ENCODE peak calls at places on chromosomes 3 and 15, in seven cellular contexts. K is HFFc6; S is activated CD4-positive, alpha-beta memory T cell treated with anti-CD3 and anti-CD28 coated beads, Interleukin-2, amount 10 ng/mL, durations not matched to agents 7 days and 5 days; H is cardiac fibroblast; P is RCC 7860; Z is fibroblast of pulmonary artery; Q is adrenal gland. O is an unnamed sample.

GRCh38 chr15:28907338-28907961 is 21.7 kb downstream of the APBA2 start:
- DNase-seq in P (no peak), K (no peak), H (no peak), S (no peak), Z (no peak), Q (no peak), O (no peak)

GRCh38 chr3:43181202-43181910 is 75.5 kb upstream of the POMGNT2 start:
- DNase-seq in H (no peak), P (no peak), Q (no peak), S (peak; percentile 76), K (no peak), Z (no peak), O (no peak)

GRCh38 chr15:91478717-91479191 is 374.8 kb upstream of the SLCO3A1 start:
- DNase-seq in K (no peak), P (no peak), S (no peak), Z (no peak), H (no peak), Q (no peak), O (no peak)

GRCh38 chr3:150733936-150734794 is 28.8 kb downstream of the SIAH2 start:
- DNase-seq in S (no peak), K (no peak), H (peak; percentile 20), Z (peak; percentile 46), Q (peak; percentile 68), P (no peak), O (no peak)

GRCh38 chr3:37968784-37969600 is 21.6 kb upstream of the VILL start:
- DNase-seq in Z (no peak), H (no peak), S (no peak), Q (no peak), P (no peak), K (no peak), O (no peak)

GRCh38 chr3:158165730-158166129 is 55.8 kb downstream of the RSRC1 start:
- DNase-seq in S (no peak), H (no peak), Q (no peak), Z (no peak), K (no peak), P (no peak), O (no peak)

GRCh38 chr15:40096094-40096876 is 12.4 kb downstream of the BMF start:
- DNase-seq in Z (no peak), S (no peak), H (no peak), K (no peak), Q (peak; percentile 56), P (no peak), O (no peak)

GRCh38 chr3:169241928-169242751 is 421.4 kb downstream of the MECOM start:
- DNase-seq in K (peak; percentile 27), P (no peak), S (no peak), H (peak; percentile 79), Q (no peak), Z (peak; percentile 85), O (peak; percentile 49)

GRCh38 chr3:146532406-146532805 is 12.0 kb downstream of the PLSCR1 start:
- DNase-seq in H (no peak), K (no peak), P (no peak), S (no peak), Q (no peak), Z (no peak), O (no peak)

GRCh38 chr3:189100866-189101265 is 70.9 kb upstream of the TPRG1 start:
- DNase-seq in H (no peak), P (no peak), S (no peak), Q (no peak), K (no peak), Z (no peak), O (no peak)

GRCh38 chr3:14524920-14525660 is 15.1 kb downstream of the GRIP2 start:
- DNase-seq in K (no peak), H (no peak), Z (no peak), Q (no peak), P (no peak), S (no peak), O (peak; percentile 50)

GRCh38 chr15:93087825-93088199 is 1.2 kb downstream of the RGMA start:
- DNase-seq in Z (peak; percentile 63), K (peak; percentile 21), Q (peak; percentile 83), P (no peak), S (peak; percentile 81), H (peak; percentile 61), O (peak; percentile 79)

GRCh38 chr15:29233566-29233965 is 36.1 kb downstream of the NSMCE3 start:
- DNase-seq in Q (no peak), P (peak; percentile 57), H (no peak), Z (no peak), S (no peak), K (no peak), O (no peak)

GRCh38 chr15:41944313-41944940 is 27.9 kb downstream of the EHD4 start:
- DNase-seq in Q (peak; percentile 87), K (peak; percentile 82), H (peak; percentile 94), Z (peak; percentile 94), S (no peak), P (peak; percentile 88), O (no peak)

GRCh38 chr3:10557783-10558373 is 52.5 kb upstream of the ATP2B2 start:
- DNase-seq in H (peak; percentile 31), K (peak; percentile 68), Z (no peak), S (peak; percentile 15), Q (peak; percentile 40), P (peak; percentile 45), O (no peak)

GRCh38 chr15:51861557-51862350 is 32.3 kb downstream of the TMOD3 start:
- DNase-seq in S (peak; percentile 83), P (no peak), Q (no peak), H (no peak), Z (no peak), K (no peak), O (no peak)

GRCh38 chr3:188421151-188421821 is 267.3 kb downstream of the LPP start:
- DNase-seq in S (no peak), Q (no peak), K (peak; percentile 87), Z (peak; percentile 80), H (peak; percentile 88), P (peak; percentile 24), O (no peak)

O was measured in heart left ventricle.